ENCODE peak calls at places on chromosomes 2 and 18, in ten cellular contexts. R is fibroblast of gingiva; F is activated CD8-positive, alpha-beta memory T cell treated with anti-CD3 and anti-CD28 coated beads, Interleukin-2, amount 50 U/mL, for 48 hours; D is HCEC 1CT; S is stimulated activated CD8-positive, alpha-beta memory T cell treated with anti-CD3 and anti-CD28 coated beads, Interleukin-2, amount 100 ng/mL, for 48 hours; A is NCI-H1694; X is NCI-H345; Q is ELR; P is posterior vena cava; U is DMS 273 treated with DMSO at 0.1 percent for 48 hours. M is an unnamed sample.

GRCh38 chr2:143758629-143759330 is 629.6 kb downstream of the ARHGAP15 start:
- DNase-seq in R (no peak), F (no peak), D (no peak), S (no peak), A (no peak), X (no peak), Q (no peak), P (no peak), U (no peak), M (no peak)

GRCh38 chr2:26170795-26171194 is 2.1 kb upstream of the GAREM2 start:
- DNase-seq in R (no peak), F (no peak), D (no peak), S (no peak), A (no peak), X (no peak), Q (no peak), P (peak), U (no peak), M (no peak)

GRCh38 chr18:12741351-12741750 is 38.5 kb downstream of the PSMG2 start:
- DNase-seq in R (peak), F (no peak), D (peak), S (no peak), A (no peak), X (peak), Q (peak), P (no peak), U (no peak), M (no peak)

GRCh38 chr2:61536723-61537581 is 1.2 kb downstream of the XPO1 start:
- DNase-seq in R (peak), F (peak), D (peak), S (peak), A (peak), X (peak), Q (peak), P (peak), U (peak), M (peak)

GRCh38 chr2:8535821-8536685 is 145.8 kb upstream of the ID2 start:
- DNase-seq in R (no peak), F (peak), D (no peak), S (no peak), A (no peak), X (no peak), Q (no peak), P (peak), U (no peak), M (peak)

GRCh38 chr2:70984576-70985282 is 6.3 kb downstream of the ANKRD53 start:
- DNase-seq in R (peak), F (peak), D (peak), S (peak), A (peak), X (no peak), Q (peak), P (peak), U (no peak), M (peak)

GRCh38 chr2:232479341-232480200 is 8.1 kb downstream of the ECEL1 start:
- DNase-seq in R (no peak), F (peak), D (no peak), S (no peak), A (no peak), X (no peak), Q (no peak), P (peak), U (no peak), M (peak)

GRCh38 chr2:109454764-109455394 is 158.9 kb downstream of the SEPTIN10 start:
- DNase-seq in R (no peak), F (no peak), D (no peak), S (no peak), A (no peak), X (no peak), Q (no peak), P (peak), U (no peak), M (no peak)

GRCh38 chr2:184780384-184780783 is 182.1 kb downstream of the ZNF804A start:
- DNase-seq in R (no peak), F (no peak), D (no peak), S (no peak), A (no peak), X (no peak), Q (no peak), P (no peak), U (no peak), M (no peak)

GRCh38 chr2:172095146-172095904 is 7.4 kb downstream of the DLX2 start:
- DNase-seq in R (peak), F (peak), D (peak), S (no peak), A (no peak), X (peak), Q (peak), P (peak), U (peak), M (no peak)

GRCh38 chr2:129299338-129299737 is 680.1 kb upstream of the RAB6C start:
- DNase-seq in R (no peak), F (no peak), D (no peak), S (no peak), A (no peak), X (no peak), Q (no peak), P (no peak), U (no peak), M (no peak)

GRCh38 chr2:191790737-191791136 is 56.2 kb downstream of the CAVIN2 start:
- DNase-seq in R (peak), F (no peak), D (peak), S (no peak), A (no peak), X (no peak), Q (no peak), P (no peak), U (no peak), M (no peak)

GRCh38 chr2:101832114-101832513 is 134.6 kb downstream of the MAP4K4 start:
- DNase-seq in R (no peak), F (no peak), D (no peak), S (no peak), A (no peak), X (no peak), Q (peak), P (no peak), U (no peak), M (no peak)

M was measured in K562.